ENCODE peak calls at places on chromosomes 4 and X, in four cellular contexts. P, X, B and U are unnamed samples. For H3K4me1 and H3K27me3, the result is how much of the 10 kb centered on the place peaks cover.

GRCh38 chr4:138494931-138495330 is 252.8 kb upstream of the SLC7A11 start:
- DNase-seq in P (peak), X (no peak), B (peak), U (peak)

GRCh38 chrX:40973619-40974018 is 111.6 kb upstream of the USP9X start:
- DNase-seq in P (no peak), X (no peak), B (no peak), U (no peak)

GRCh38 chr4:7326693-7327340 is 107.9 kb downstream of the PSAPL1 start:
- DNase-seq in P (no peak), X (no peak), B (no peak), U (no peak)

GRCh38 chr4:156100651-156101050 is 147.0 kb upstream of the CTSO start:
- DNase-seq in P (no peak), X (no peak), B (no peak), U (no peak)

GRCh38 chr4:183376381-183376780 is 54.2 kb upstream of the CLDN24 start:
- DNase-seq in P (no peak), X (no peak), B (no peak), U (no peak)

GRCh38 chr4:143391895-143392294 is 55.2 kb downstream of the GAB1 start:
- DNase-seq in P (no peak), X (no peak), B (no peak), U (no peak)

GRCh38 chr4:53601251-53601764 is 10.0 kb upstream of the LNX1 start:
- DNase-seq in P (no peak), X (peak), B (peak), U (no peak)

GRCh38 chrX:154018518-154019060 is 1.1 kb downstream of the IRAK1 start:
- DNase-seq in P (no peak), X (no peak), B (peak), U (no peak)

GRCh38 chr4:915041-915474 is 17.1 kb downstream of the GAK start:
- DNase-seq in P (no peak), X (no peak), B (no peak), U (no peak)

GRCh38 chr4:70688795-70689231 is 481 bp downstream of the UTP3 start:
- DNase-seq in P (no peak), X (no peak), B (no peak), U (no peak)

GRCh38 chr4:123553733-123554132 is 157.1 kb downstream of the SPRY1 start:
- DNase-seq in P (no peak), X (no peak), B (no peak), U (no peak)
- H3K4me1 ChIP-seq in P (under half), X (under half), B (under half), U (under half)

GRCh38 chr4:139764192-139764591 is 98.6 kb downstream of the MGST2 start:
- DNase-seq in P (no peak), X (no peak), B (no peak), U (no peak)
- H3K4me3 ChIP-seq in P (no peak), X (no peak), B (no peak), U (no peak)

DNA sequence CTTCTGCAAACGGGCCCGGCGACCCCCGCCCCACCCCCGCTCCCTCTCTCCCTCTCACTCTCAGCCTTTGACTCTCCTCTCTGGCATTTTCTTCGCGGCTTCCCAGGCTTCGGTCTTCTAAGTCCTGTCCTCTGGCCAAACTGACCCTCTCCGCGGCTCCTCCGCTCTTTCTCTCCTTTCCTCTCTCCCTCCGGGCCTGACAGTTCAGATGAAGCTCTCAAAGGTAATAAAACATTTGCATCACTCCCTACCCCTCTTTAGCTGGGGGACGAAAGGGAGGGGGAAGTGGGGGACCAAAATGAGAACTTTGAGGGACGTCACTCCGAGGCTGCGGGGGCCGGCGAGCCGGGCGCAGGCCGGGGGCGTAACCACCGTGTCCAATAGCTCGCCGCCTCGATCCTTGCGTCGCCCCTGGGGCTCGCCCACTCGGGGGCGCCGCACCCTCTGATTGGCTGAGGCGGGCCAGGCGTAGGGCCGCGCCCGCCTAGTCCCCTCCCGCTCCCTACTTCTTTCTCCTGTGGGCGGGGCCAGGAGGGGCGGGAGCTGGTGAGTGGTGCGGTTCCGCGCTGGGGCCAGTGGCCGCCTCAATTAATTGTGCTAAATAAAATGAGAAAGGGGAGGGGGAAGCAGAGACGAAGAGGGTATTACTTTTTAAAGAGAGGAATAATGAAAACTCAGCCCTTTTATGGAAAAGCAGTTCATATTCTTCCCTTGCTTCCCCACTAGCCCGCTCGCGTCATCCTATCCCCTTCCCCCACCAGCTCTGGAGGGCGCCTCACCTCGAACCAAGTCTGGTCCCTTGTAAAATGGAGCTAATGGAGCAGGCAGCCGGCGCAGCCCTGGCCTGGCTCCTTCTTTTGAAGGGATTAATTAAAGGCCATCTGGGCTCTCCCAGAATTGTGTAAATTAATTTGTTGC is at the start of gene NKX6-1:
- DNase-seq in P (peak), X (peak), B (no peak), U (peak)
- H3K27me3 ChIP-seq in P (half or more), X (half or more), B (under half), U (under half)

GRCh38 chrX:66014084-66014483 is 25.8 kb downstream of the VSIG4 start:
- DNase-seq in P (no peak), X (no peak), B (no peak), U (no peak)

GRCh38 chrX:66016905-66017658 is 22.8 kb downstream of the VSIG4 start:
- DNase-seq in P (no peak), X (no peak), B (no peak), U (no peak)

GRCh38 chrX:66014560-66014959 is 25.3 kb downstream of the VSIG4 start:
- DNase-seq in P (no peak), X (no peak), B (peak), U (no peak)

GRCh38 chrX:66015906-66016689 is 23.8 kb downstream of the VSIG4 start:
- DNase-seq in P (no peak), X (no peak), B (no peak), U (no peak)

GRCh38 chrX:66015152-66015827 is 24.6 kb downstream of the VSIG4 start:
- DNase-seq in P (no peak), X (peak), B (peak), U (no peak)
- H3K4me1 ChIP-seq in P (under half), X (under half), B (half or more), U (under half)

GRCh38 chr4:38803833-38804653 is 548 bp downstream of the TLR1 start:
- DNase-seq in P (no peak), X (no peak), B (no peak), U (no peak)
- H3K4me3 ChIP-seq in P (no peak), X (peak), B (no peak), U (no peak)

DNA sequence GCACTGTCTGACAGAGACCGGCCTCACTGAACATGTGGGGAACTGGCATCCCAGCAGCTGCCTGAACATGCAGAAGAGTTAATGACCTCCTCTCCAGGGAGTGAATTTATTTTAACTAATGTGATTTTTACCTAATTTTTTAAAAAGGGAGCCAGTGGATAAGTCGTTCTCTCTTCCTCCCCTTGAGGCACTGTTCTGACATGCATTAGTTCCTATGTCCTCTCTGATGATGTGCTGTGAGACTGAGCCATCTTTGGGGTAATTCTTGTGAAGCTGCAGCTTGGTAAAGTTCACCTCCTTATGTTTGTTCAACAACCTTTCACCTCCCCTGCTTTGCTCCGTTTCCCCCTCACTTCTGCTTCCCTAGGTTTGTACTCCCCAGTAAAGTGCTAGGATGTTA is 139.7 kb downstream of the COL25A1 start:
- DNase-seq in P (no peak), X (no peak), B (no peak), U (no peak)
- H3K27me3 ChIP-seq in P (under half), X (under half), B (under half), U (under half)

GRCh38 chr4:185835814-185836213 is 23.8 kb upstream of the SORBS2 start:
- DNase-seq in P (no peak), X (no peak), B (no peak), U (no peak)

GRCh38 chr4:185835336-185835735 is 23.3 kb upstream of the SORBS2 start:
- DNase-seq in P (no peak), X (no peak), B (no peak), U (no peak)

GRCh38 chr4:185837415-185838103 is 25.6 kb upstream of the SORBS2 start:
- DNase-seq in P (no peak), X (no peak), B (no peak), U (no peak)

GRCh38 chr4:185838104-185838452 is 26.1 kb upstream of the SORBS2 start:
- DNase-seq in P (no peak), X (no peak), B (no peak), U (no peak)

DNA sequence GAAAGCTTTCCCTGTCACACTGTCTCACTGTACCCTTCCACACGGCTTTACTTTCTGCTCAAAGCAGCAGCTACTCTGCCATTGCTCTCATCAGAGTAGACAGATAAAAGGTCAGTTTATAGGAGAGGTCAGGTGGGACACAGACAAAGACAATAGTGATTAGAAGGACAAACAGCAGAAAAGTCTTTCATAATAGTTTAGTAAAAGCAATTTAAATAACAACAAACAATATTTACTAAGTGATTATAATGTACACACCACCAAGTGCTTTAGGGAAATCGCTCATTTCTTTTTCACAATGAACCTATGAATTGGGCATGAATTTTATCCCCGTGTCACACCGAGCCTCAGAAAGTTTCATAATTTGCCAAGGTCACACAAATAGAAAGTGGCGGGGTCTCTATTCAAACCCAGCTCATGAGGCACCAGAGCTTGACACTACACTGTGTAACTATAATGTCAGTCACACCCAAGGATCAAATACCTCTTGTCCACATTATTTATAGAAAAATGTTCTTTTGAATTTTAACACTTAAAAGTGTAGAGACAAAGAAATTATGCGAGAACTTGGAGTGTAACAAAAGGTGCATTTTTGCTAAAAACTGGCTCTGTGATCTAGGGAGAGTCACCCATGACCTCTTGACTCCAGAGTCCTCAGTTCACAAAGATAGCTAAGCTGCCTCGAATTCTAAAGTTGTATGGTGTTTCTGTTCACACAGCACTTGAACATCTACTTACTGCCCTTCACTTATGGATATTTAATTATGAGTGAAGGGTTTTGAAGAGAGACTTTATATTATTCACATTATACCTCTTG is 24.5 kb upstream of the SORBS2 start:
- DNase-seq in P (no peak), X (no peak), B (no peak), U (no peak)
- H3K4me1 ChIP-seq in P (under half), X (under half), B (under half), U (half or more)